ENCODE peak calls at places on chromosomes 7 and 10, in nine cellular contexts. O is vagina; K is left ventricle myocardium inferior; S is heart left ventricle; X is stimulated activated CD4-positive, alpha-beta T cell treated with anti-CD3 and anti-CD28 coated beads, Interleukin-1b, Interleukin-23, amount 100 ng/mL, for 24 hours; H is NCI-H82; J is IMR-90; P is upper lobe of left lung; Y is stromal cell of bone marrow. G is an unnamed sample.

GRCh38 chr10:112797221-112797620 is 152.8 kb upstream of the TCF7L2 start:
- DNase-seq in O (peak), K (no peak), S (no peak), X (no peak), H (no peak), J (no peak), P (no peak), Y (no peak), G (no peak)

GRCh38 chr10:15491856-15492255 is 120.8 kb upstream of the FAM171A1 start:
- DNase-seq in O (no peak), K (no peak), S (no peak), X (no peak), H (no peak), J (no peak), P (no peak), Y (no peak), G (no peak)

GRCh38 chr10:33347227-33347626 is 12.8 kb upstream of the NRP1 start:
- DNase-seq in O (no peak), K (no peak), S (no peak), X (no peak), H (no peak), J (peak), P (no peak), Y (no peak), G (no peak)

GRCh38 chr10:59434463-59435326 is 72.3 kb upstream of the FAM13C start:
- DNase-seq in O (no peak), K (no peak), S (no peak), X (no peak), H (no peak), J (peak), P (no peak), Y (peak), G (peak)

GRCh38 chr7:46764100-46764941 is 817.6 kb downstream of the TNS3 start:
- DNase-seq in O (no peak), K (no peak), S (no peak), X (no peak), H (no peak), J (peak), P (peak), Y (peak), G (peak)

GRCh38 chr10:28620251-28620650 is 57.1 kb upstream of the BAMBI start:
- DNase-seq in O (no peak), K (no peak), S (no peak), X (no peak), H (no peak), J (no peak), P (no peak), Y (no peak), G (no peak)

GRCh38 chr7:8155836-8156235 is 106.1 kb downstream of the ICA1 start:
- DNase-seq in O (no peak), K (no peak), S (no peak), X (no peak), H (no peak), J (no peak), P (no peak), Y (no peak), G (no peak)

GRCh38 chr7:130150587-130150986 is 54.6 kb downstream of the TMEM209 start:
- DNase-seq in O (no peak), K (no peak), S (no peak), X (no peak), H (no peak), J (no peak), P (no peak), Y (no peak), G (no peak)

GRCh38 chr10:21015838-21016237 is 118.7 kb upstream of the NEBL start:
- DNase-seq in O (no peak), K (no peak), S (no peak), X (no peak), H (no peak), J (no peak), P (no peak), Y (no peak), G (no peak)

GRCh38 chr10:77905086-77905735 is 21.3 kb downstream of the DLG5 start:
- DNase-seq in O (no peak), K (no peak), S (no peak), X (no peak), H (no peak), J (no peak), P (no peak), Y (no peak), G (no peak)

GRCh38 chr10:132914732-132915131 is 27.6 kb downstream of the CFAP46 start:
- DNase-seq in O (no peak), K (no peak), S (peak), X (no peak), H (no peak), J (no peak), P (no peak), Y (no peak), G (no peak)

GRCh38 chr10:16887565-16887964 is 70.3 kb upstream of the RSU1 start:
- DNase-seq in O (no peak), K (no peak), S (no peak), X (no peak), H (no peak), J (peak), P (no peak), Y (peak), G (peak)

GRCh38 chr10:33534455-33534854 is 200.0 kb upstream of the NRP1 start:
- DNase-seq in O (no peak), K (no peak), S (no peak), X (no peak), H (no peak), J (no peak), P (no peak), Y (no peak), G (no peak)

GRCh38 chr7:151381083-151381332 is 28.8 kb downstream of the WDR86 start:
- DNase-seq in O (no peak), K (no peak), S (no peak), X (no peak), H (no peak), J (no peak), P (no peak), Y (no peak), G (no peak)

GRCh38 chr7:17061443-17061842 is 179.7 kb upstream of the AGR3 start:
- DNase-seq in O (no peak), K (no peak), S (no peak), X (no peak), H (no peak), J (no peak), P (no peak), Y (no peak), G (no peak)

GRCh38 chr10:50501478-50501877 is 122.3 kb downstream of the SGMS1 start:
- DNase-seq in O (no peak), K (no peak), S (no peak), X (no peak), H (no peak), J (peak), P (no peak), Y (no peak), G (no peak)

GRCh38 chr10:60828489-60828852 is 50.2 kb downstream of the CDK1 start:
- DNase-seq in O (no peak), K (no peak), S (no peak), X (no peak), H (no peak), J (peak), P (no peak), Y (no peak), G (no peak)

GRCh38 chr10:13628661-13629060 is 41.9 kb downstream of the PRPF18 start:
- DNase-seq in O (no peak), K (no peak), S (no peak), X (no peak), H (no peak), J (no peak), P (no peak), Y (no peak), G (no peak)

GRCh38 chr7:12729112-12729511 is 41.7 kb downstream of the ARL4A start:
- DNase-seq in O (no peak), K (peak), S (peak), X (no peak), H (peak), J (peak), P (peak), Y (no peak), G (peak)